ENCODE peak calls at places on chromosomes 1 and 21, in seven cellular contexts. G is HuH-7.5, B is HT1080, E is NCI-H2171 treated with DMSO at 0.1 percent for 48 hours, J is ELR, Q is right lobe of liver, W is GM13977. N is an unnamed sample.

GRCh38 chr1:7513081-7513480 is 258.0 kb upstream of the VAMP3 start:
- DNase-seq in W (no peak), J (peak), B (no peak), E (no peak), Q (no peak), G (no peak), N (no peak)

GRCh38 chr1:192807968-192808587 is 761 bp upstream of the RGS2 start:
- DNase-seq in G (no peak), B (peak), Q (no peak), J (peak), W (no peak), E (peak), N (no peak)

GRCh38 chr21:44982558-44983244 is 42.9 kb downstream of the SLX9 start:
- DNase-seq in W (no peak), G (no peak), B (no peak), J (no peak), Q (peak), E (no peak), N (no peak)

GRCh38 chr1:168422203-168422848 is 121.5 kb downstream of the XCL2 start:
- DNase-seq in Q (no peak), G (no peak), E (no peak), W (no peak), B (no peak), J (no peak), N (no peak)

GRCh38 chr1:214588963-214589597 is 13.9 kb upstream of the CENPF start:
- DNase-seq in J (no peak), Q (no peak), E (no peak), G (no peak), B (peak), W (no peak), N (no peak)

GRCh38 chr1:55466343-55466742 is 251.2 kb upstream of the USP24 start:
- DNase-seq in Q (no peak), B (no peak), J (no peak), G (no peak), E (no peak), W (no peak), N (no peak)

GRCh38 chr21:41634858-41635257 is 126.9 kb upstream of the TMPRSS2 start:
- DNase-seq in J (peak), B (peak), Q (no peak), G (no peak), W (no peak), E (no peak), N (no peak)

GRCh38 chr1:245153081-245153644 is 1.6 kb upstream of the KIF26B start:
- DNase-seq in B (peak), J (peak), E (peak), W (peak), Q (peak), G (peak), N (no peak)

GRCh38 chr1:23202263-23202749 is 15.0 kb downstream of the HTR1D start:
- DNase-seq in J (peak), B (peak), G (no peak), Q (no peak), W (no peak), E (no peak), N (no peak)

GRCh38 chr1:239575113-239575512 is 188.7 kb downstream of the CHRM3 start:
- DNase-seq in W (no peak), J (no peak), G (no peak), Q (no peak), B (no peak), E (no peak), N (no peak)

GRCh38 chr1:189496768-189497167 is 980.9 kb downstream of the BRINP3 start:
- DNase-seq in G (no peak), W (no peak), J (no peak), B (no peak), Q (no peak), E (no peak), N (no peak)

GRCh38 chr1:165235158-165235776 is 121.2 kb downstream of the LMX1A start:
- DNase-seq in J (no peak), E (peak), Q (peak), W (no peak), G (no peak), B (no peak), N (no peak)

GRCh38 chr1:87155648-87156047 is 173.0 kb upstream of the LMO4 start:
- DNase-seq in Q (no peak), B (no peak), W (no peak), G (no peak), E (no peak), J (no peak), N (no peak)

GRCh38 chr1:33640114-33640660 is 167.7 kb downstream of the ZSCAN20 start:
- DNase-seq in J (no peak), B (no peak), G (no peak), E (no peak), W (no peak), Q (no peak), N (no peak)

GRCh38 chr21:33286600-33287456 is 20.7 kb downstream of the IL10RB start:
- DNase-seq in Q (no peak), G (no peak), J (peak), E (no peak), W (no peak), B (peak), N (no peak)

GRCh38 chr1:179228783-179229213 is 679 bp downstream of the ABL2 start:
- DNase-seq in G (peak), W (no peak), E (peak), B (peak), Q (peak), J (peak), N (no peak)

GRCh38 chr1:44021156-44021555 is 10.1 kb downstream of the SLC6A9 start:
- DNase-seq in J (no peak), B (no peak), E (peak), W (no peak), Q (no peak), G (no peak), N (no peak)

GRCh38 chr1:221394011-221394544 is 347.8 kb downstream of the DUSP10 start:
- DNase-seq in B (no peak), G (no peak), Q (no peak), E (peak), W (no peak), J (peak), N (peak)

GRCh38 chr21:41819236-41819855 is 52.5 kb upstream of the RIPK4 start:
- DNase-seq in W (no peak), G (no peak), B (no peak), Q (no peak), J (no peak), E (no peak), N (no peak)

GRCh38 chr1:20325407-20325737 is 34.7 kb downstream of the VWA5B1 start:
- DNase-seq in J (no peak), W (no peak), G (no peak), B (no peak), Q (no peak), E (no peak), N (no peak)

GRCh38 chr1:29248409-29248808 is 12.1 kb downstream of the PTPRU start:
- DNase-seq in B (no peak), W (no peak), G (no peak), J (no peak), Q (no peak), E (no peak), N (no peak)

GRCh38 chr1:12480748-12481362 is 137.2 kb downstream of the DHRS3 start:
- DNase-seq in J (peak), W (no peak), G (no peak), E (no peak), Q (no peak), B (peak), N (peak)

GRCh38 chr1:66576645-66577044 is 42.7 kb downstream of the SGIP1 start:
- DNase-seq in E (peak), B (peak), J (peak), G (no peak), Q (no peak), W (no peak), N (no peak)

GRCh38 chr1:236534164-236534651 is 10.4 kb downstream of the LGALS8 start:
- DNase-seq in E (no peak), Q (no peak), B (peak), G (no peak), J (peak), W (no peak), N (peak)

GRCh38 chr1:162878000-162878596 is 17.1 kb upstream of the CCDC190 start:
- DNase-seq in B (peak), E (peak), W (peak), G (no peak), Q (no peak), J (peak), N (peak)

GRCh38 chr1:180198186-180198585 is 31.9 kb upstream of the LHX4 start:
- DNase-seq in W (no peak), J (no peak), E (no peak), G (no peak), Q (no peak), B (no peak), N (no peak)

GRCh38 chr1:246961939-246962373 is 30.2 kb upstream of the AHCTF1 start:
- DNase-seq in E (no peak), J (peak), B (peak), Q (peak), W (no peak), G (no peak), N (peak)

GRCh38 chr1:201028473-201028889 is 5.0 kb upstream of the KIF21B start:
- DNase-seq in W (no peak), J (no peak), E (no peak), B (no peak), G (no peak), Q (no peak), N (no peak)

GRCh38 chr1:36134805-36135339 is 9.8 kb upstream of the COL8A2 start:
- DNase-seq in G (peak), Q (no peak), B (peak), E (no peak), W (peak), J (peak), N (no peak)

GRCh38 chr1:226108935-226109828 is 46.7 kb downstream of the H3-3A start:
- DNase-seq in Q (peak), B (no peak), W (no peak), G (no peak), J (no peak), E (no peak), N (no peak)